ENCODE peak calls at places on chromosomes 11 and 22, in six cellular contexts. Q, L, R, O, T and A are unnamed samples.

GRCh38 chr11:117071344-117071787 is 26.9 kb downstream of the SIK3 start:
- DNase-seq in Q (peak; percentile 42), L (no peak), R (peak; percentile 42), O (no peak), T (no peak), A (no peak)

GRCh38 chr22:29167032-29167911 is 38.4 kb upstream of the EMID1 start:
- DNase-seq in Q (no peak), L (peak; percentile 29), R (no peak), O (no peak), T (peak; percentile 44), A (peak; percentile 86)

GRCh38 chr11:126696976-126697375 is 303.6 kb downstream of the KIRREL3 start:
- DNase-seq in Q (no peak), L (no peak), R (no peak), O (no peak), T (no peak), A (no peak)

GRCh38 chr22:22730655-22731373 is 86.4 kb downstream of the GGTLC2 start:
- DNase-seq in Q (no peak), L (no peak), R (no peak), O (no peak), T (no peak), A (no peak)

GRCh38 chr11:8610532-8611116 is 16.6 kb upstream of the STK33 start:
- DNase-seq in Q (no peak), L (peak; percentile 45), R (peak; percentile 76), O (no peak), T (no peak), A (no peak)

GRCh38 chr22:42680648-42681047 is 31.5 kb upstream of the CYB5R3 start:
- DNase-seq in Q (peak; percentile 70), L (no peak), R (no peak), O (peak; percentile 86), T (no peak), A (no peak)

GRCh38 chr11:22521226-22521625 is 104.4 kb downstream of the FANCF start:
- DNase-seq in Q (no peak), L (no peak), R (no peak), O (no peak), T (no peak), A (no peak)

GRCh38 chr11:83159901-83160865 is 3.3 kb downstream of the PCF11 start:
- DNase-seq in Q (no peak), L (peak; percentile 34), R (no peak), O (no peak), T (no peak), A (no peak)

GRCh38 chr11:18171377-18172000 is 1.1 kb upstream of the MRGPRX4 start:
- DNase-seq in Q (no peak), L (peak; percentile 3), R (no peak), O (peak; percentile 10), T (no peak), A (no peak)

GRCh38 chr11:2465201-2466068 is 20.6 kb downstream of the KCNQ1 start:
- DNase-seq in Q (no peak), L (no peak), R (no peak), O (no peak), T (peak; percentile 67), A (peak; percentile 23)

GRCh38 chr11:67450796-67451657 is 1.5 kb downstream of the GPR152 start:
- DNase-seq in Q (no peak), L (no peak), R (no peak), O (no peak), T (no peak), A (no peak)

GRCh38 chr22:49756201-49756600 is 71.5 kb downstream of the BRD1 start:
- DNase-seq in Q (no peak), L (no peak), R (no peak), O (no peak), T (no peak), A (no peak)

GRCh38 chr11:76621866-76622265 is 48.7 kb downstream of the LRRC32 start:
- DNase-seq in Q (no peak), L (no peak), R (no peak), O (no peak), T (peak; percentile 63), A (no peak)

GRCh38 chr11:100619484-100619883 is 67.6 kb upstream of the ARHGAP42 start:
- DNase-seq in Q (no peak), L (no peak), R (no peak), O (no peak), T (no peak), A (no peak)

GRCh38 chr11:83367745-83368144 is 81.6 kb upstream of the CCDC90B start:
- DNase-seq in Q (no peak), L (no peak), R (no peak), O (no peak), T (no peak), A (no peak)

GRCh38 chr22:37607912-37608476 is 640 bp upstream of the GGA1 start:
- DNase-seq in Q (no peak), L (no peak), R (peak; percentile 45), O (no peak), T (no peak), A (no peak)

GRCh38 chr22:23237841-23238240 is 57.5 kb downstream of the BCR start:
- DNase-seq in Q (no peak), L (peak; percentile 20), R (no peak), O (no peak), T (no peak), A (no peak)

GRCh38 chr11:96648991-96649390 is 259.2 kb downstream of the JRKL start:
- DNase-seq in Q (no peak), L (no peak), R (no peak), O (no peak), T (no peak), A (no peak)

GRCh38 chr11:47212938-47213337 is 1.8 kb upstream of the DDB2 start:
- DNase-seq in Q (no peak), L (no peak), R (no peak), O (no peak), T (no peak), A (no peak)

GRCh38 chr22:20904008-20904979 is 12.9 kb upstream of the CRKL start:
- DNase-seq in Q (no peak), L (no peak), R (no peak), O (peak; percentile 91), T (no peak), A (no peak)

GRCh38 chr11:1828542-1828941 is 6.2 kb upstream of the SYT8 start:
- DNase-seq in Q (no peak), L (no peak), R (no peak), O (no peak), T (no peak), A (no peak)

GRCh38 chr11:120168960-120169681 is 31.2 kb upstream of the TRIM29 start:
- DNase-seq in Q (peak; percentile 73), L (peak; percentile 45), R (peak; percentile 74), O (no peak), T (peak; percentile 79), A (peak; percentile 72)

GRCh38 chr11:123083623-123084029 is 21.7 kb upstream of the HSPA8 start:
- DNase-seq in Q (peak; percentile 90), L (peak; percentile 65), R (peak; percentile 74), O (peak; percentile 95), T (peak; percentile 93), A (no peak)